ENCODE peak calls at places on chromosomes 7 and 10, in four cellular contexts. F is hepatocyte, M is progenitor cell of endocrine pancreas, A is fibroblast of pulmonary artery. R is an unnamed sample.
A peak's percentile ranks its signal among the peaks of the same experiment; 100 is the strongest.

GRCh38 chr10:35778344-35778743 is 136.2 kb upstream of the FZD8 start:
- DNase-seq in M (no peak), F (no peak), A (no peak), R (no peak)

GRCh38 chr10:96130326-96130758 is 245 bp downstream of the ZNF518A start:
- DNase-seq in F (peak; percentile 90), A (peak; percentile 84), M (peak; percentile 71), R (peak; percentile 82)

GRCh38 chr7:37558320-37558719 is 109.7 kb upstream of the ELMO1 start:
- DNase-seq in F (no peak), A (no peak), M (no peak), R (no peak)

GRCh38 chr7:37376386-37376785 is 72.3 kb downstream of the ELMO1 start:
- DNase-seq in M (no peak), F (no peak), A (no peak), R (no peak)

GRCh38 chr7:151689196-151689971 is 169.7 kb upstream of the RHEB start:
- DNase-seq in F (no peak), M (no peak), A (no peak), R (no peak)

GRCh38 chr7:98378210-98378819 is 22.6 kb downstream of the BAIAP2L1 start:
- DNase-seq in M (no peak), A (no peak), F (no peak), R (no peak)

GRCh38 chr10:132644544-132645530 is 107.2 kb downstream of the INPP5A start:
- DNase-seq in F (no peak), M (no peak), A (no peak), R (no peak)

GRCh38 chr7:108459922-108460551 is 3.8 kb upstream of the NRCAM start:
- DNase-seq in M (no peak), F (peak; percentile 64), A (peak; percentile 63), R (peak; percentile 57)

GRCh38 chr7:134593530-134594392 is 44.9 kb downstream of the AKR1B15 start:
- DNase-seq in A (peak; percentile 98), F (peak; percentile 35), M (no peak), R (no peak)

GRCh38 chr7:108351715-108352114 is 104.5 kb downstream of the NRCAM start:
- DNase-seq in M (no peak), A (peak; percentile 50), F (no peak), R (no peak)

GRCh38 chr10:124088944-124089343 is 4.5 kb downstream of the CHST15 start:
- DNase-seq in F (no peak), M (no peak), A (no peak), R (no peak)

GRCh38 chr7:110432061-110432553 is 658.8 kb upstream of the LRRN3 start:
- DNase-seq in F (no peak), M (no peak), A (no peak), R (no peak)

GRCh38 chr7:38187794-38188472 is 9.9 kb downstream of the STARD3NL start:
- DNase-seq in A (no peak), M (no peak), F (no peak), R (peak; percentile 36)

GRCh38 chr10:49370326-49371100 is 25.4 kb downstream of the DRGX start:
- DNase-seq in F (no peak), M (no peak), A (no peak), R (no peak)

GRCh38 chr10:103776878-103777591 is 78.3 kb downstream of the SH3PXD2A start:
- DNase-seq in F (no peak), M (no peak), A (no peak), R (peak; percentile 71)

GRCh38 chr7:41328544-41328943 is 374.3 kb downstream of the INHBA start:
- DNase-seq in M (no peak), A (peak; percentile 11), F (no peak), R (no peak)

GRCh38 chr10:62885656-62886461 is 69.7 kb upstream of the EGR2 start:
- DNase-seq in F (no peak), A (peak; percentile 52), M (no peak), R (no peak)

GRCh38 chr7:106623846-106624245 is 37.1 kb downstream of the CCDC71L start:
- DNase-seq in F (peak; percentile 15), A (peak; percentile 47), M (no peak), R (no peak)

GRCh38 chr7:37259381-37259821 is 189.3 kb downstream of the ELMO1 start:
- DNase-seq in A (no peak), M (no peak), F (no peak), R (no peak)

GRCh38 chr10:45580781-45581496 is 91.6 kb downstream of the ZFAND4 start:
- DNase-seq in A (no peak), M (no peak), F (no peak), R (no peak)

GRCh38 chr7:104903044-104903443 is 111.0 kb upstream of the KMT2E start:
- DNase-seq in F (no peak), A (peak; percentile 45), M (no peak), R (no peak)

GRCh38 chr7:79386688-79387422 is 66.6 kb downstream of the MAGI2 start:
- DNase-seq in M (no peak), F (no peak), A (peak; percentile 76), R (no peak)

DNA sequence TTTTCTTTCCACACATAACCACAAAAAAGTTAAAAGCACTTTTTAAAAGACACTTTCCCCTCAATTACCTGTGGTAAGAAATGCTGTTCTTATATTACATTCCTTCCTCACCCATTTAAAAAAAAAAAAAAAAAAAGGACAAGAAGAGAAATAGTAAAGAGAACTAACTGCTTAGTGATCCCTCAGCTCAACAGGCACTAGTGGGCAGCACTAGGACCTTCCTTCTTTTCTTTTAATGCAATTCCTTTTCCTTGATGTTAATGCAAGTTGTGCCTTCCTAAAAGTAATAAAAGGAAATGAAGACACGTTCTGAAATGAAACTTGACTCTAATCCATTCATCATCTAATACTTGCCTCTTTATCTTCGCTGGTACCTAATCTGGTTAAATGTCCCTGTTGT is 189.6 kb downstream of the TCF7L2 start:
- DNase-seq in A (peak; percentile 44), F (no peak), M (no peak), R (no peak)
- TF ChIP-seq CTCF in A (peak; percentile 47), F (peak; percentile 44), M (peak; percentile 20), R (no peak)

GRCh38 chr7:49187543-49188268 is 263.4 kb downstream of the CDC14C start:
- DNase-seq in M (no peak), F (no peak), A (no peak), R (no peak)
- TF ChIP-seq CTCF in M (no peak), F (peak; percentile 8), A (no peak), R (no peak)

GRCh38 chr10:13518076-13518692 is 10.6 kb downstream of the BEND7 start:
- DNase-seq in F (peak; percentile 56), A (peak; percentile 36), M (no peak), R (peak; percentile 74)
- TF ChIP-seq CTCF in F (peak; percentile 53), A (peak; percentile 64), M (peak; percentile 55), R (peak; percentile 25)

DNA sequence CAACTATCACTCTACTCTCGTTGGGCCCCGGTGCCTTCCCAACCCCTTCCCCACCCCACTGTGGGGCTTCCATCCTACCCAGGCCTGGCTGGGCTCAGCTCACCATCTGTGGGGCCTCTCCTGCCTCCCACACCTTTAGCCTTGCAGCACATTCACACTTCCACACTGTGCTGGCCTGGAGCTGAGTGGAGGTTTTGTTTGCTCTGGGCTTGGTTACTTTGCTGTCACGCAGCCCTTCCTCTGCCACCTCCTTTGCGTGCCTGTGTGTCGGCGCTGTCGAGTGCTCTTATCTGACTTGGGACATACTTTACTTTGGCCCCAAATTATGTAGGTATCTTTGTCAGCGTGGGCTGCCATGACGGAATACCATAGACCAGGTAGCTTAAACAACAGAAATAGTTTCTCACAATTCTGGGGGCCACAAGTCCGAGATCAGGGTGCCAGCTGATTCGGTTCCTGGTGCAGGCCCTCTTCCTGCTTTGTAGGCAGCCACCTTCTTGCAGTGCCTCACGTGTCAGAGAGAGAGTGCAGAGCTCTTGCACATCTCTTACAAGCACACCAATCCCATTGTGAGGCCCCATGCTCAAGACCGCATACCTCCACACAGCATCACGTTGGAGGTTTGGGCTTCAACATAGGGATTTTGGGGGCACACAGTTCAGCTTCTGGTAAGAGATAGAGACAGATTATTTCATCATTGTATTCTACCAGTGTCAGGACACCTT is 89.0 kb downstream of the CUL1 start:
- DNase-seq in A (no peak), F (no peak), M (no peak), R (no peak)
- TF ChIP-seq CTCF in A (no peak), F (no peak), M (no peak), R (no peak)

GRCh38 chr7:155278921-155279320 is 18.8 kb upstream of the INSIG1 start:
- DNase-seq in F (no peak), M (no peak), A (no peak), R (no peak)
- TF ChIP-seq CTCF in F (no peak), M (no peak), A (no peak), R (no peak)

GRCh38 chr10:1359599-1359955 is 303.4 kb downstream of the WDR37 start:
- DNase-seq in M (no peak), F (no peak), A (no peak), R (no peak)

GRCh38 chr10:1360581-1361164 is 304.5 kb downstream of the WDR37 start:
- DNase-seq in M (no peak), F (peak; percentile 41), A (no peak), R (no peak)

GRCh38 chr10:1358860-1359598 is 302.8 kb downstream of the WDR37 start:
- DNase-seq in F (no peak), M (no peak), A (no peak), R (no peak)

GRCh38 chr10:1361411-1362105 is 305.4 kb downstream of the WDR37 start:
- DNase-seq in F (no peak), M (no peak), A (no peak), R (no peak)

DNA sequence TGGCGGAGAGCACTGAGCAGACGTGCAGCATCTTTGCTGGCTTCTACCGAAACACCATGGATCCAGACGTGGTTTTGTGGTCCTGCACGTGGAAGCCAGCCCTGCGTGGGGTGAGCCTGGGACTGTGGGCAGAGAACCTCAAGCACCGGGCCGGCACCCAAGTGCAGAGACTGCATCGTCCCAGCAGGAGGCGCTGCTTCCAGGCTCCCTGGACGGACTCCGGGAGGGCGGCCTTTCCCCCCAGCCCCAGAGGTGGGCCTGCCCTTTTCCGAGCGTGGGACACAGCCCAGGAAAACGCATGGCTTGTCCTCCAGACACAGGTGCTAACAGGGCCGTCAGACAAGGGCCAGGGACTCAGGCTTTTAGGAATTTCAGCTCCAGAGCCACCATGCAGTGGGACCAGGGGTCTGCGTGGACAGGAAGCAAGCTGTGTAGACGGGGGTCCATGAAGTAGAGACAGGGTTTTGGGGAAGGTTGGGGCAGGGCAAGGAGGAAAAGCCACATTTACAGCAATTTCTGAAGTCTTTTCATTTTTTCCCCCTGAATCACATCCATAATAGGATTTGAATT is 303.9 kb downstream of the WDR37 start:
- DNase-seq in M (no peak), A (no peak), F (no peak), R (no peak)
- TF ChIP-seq CTCF in M (peak; percentile 46), A (no peak), F (peak; percentile 19), R (no peak)

DNA sequence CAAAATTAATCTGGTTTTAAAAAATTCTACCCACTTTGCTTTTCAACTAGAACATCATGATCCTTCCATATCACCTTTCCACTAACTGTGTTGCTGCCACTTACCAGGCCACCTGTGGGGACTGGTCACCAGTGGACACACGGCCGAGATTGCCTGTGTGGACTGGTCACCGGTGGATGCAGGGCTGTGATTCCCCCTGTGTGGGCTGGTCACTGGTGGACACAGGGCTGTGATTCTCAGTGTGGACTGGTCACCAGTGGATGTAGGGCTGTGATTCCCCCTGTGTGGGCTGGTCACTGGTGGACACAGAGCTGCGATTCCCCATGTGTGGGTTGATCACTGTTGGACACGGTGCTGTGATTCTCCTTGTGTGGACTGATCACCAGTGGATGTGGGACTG is 27.0 kb downstream of the UPP1 start:
- DNase-seq in F (no peak), A (no peak), M (no peak), R (no peak)
- TF ChIP-seq CTCF in F (no peak), A (no peak), M (no peak), R (no peak)